ENCODE peak calls at places on chromosomes 12 and 14, in six cellular contexts. Z, U, A, Y, M and S are unnamed samples. For H3K9me3, the result is how much of the 10 kb centered on the place peaks cover.

GRCh38 chr14:77707355-77707723 is 484 bp downstream of the ALKBH1 start:
- DNase-seq in Z (no peak), U (peak), A (peak), Y (peak), M (no peak), S (no peak)

GRCh38 chr12:131825146-131825892 is 2.9 kb upstream of the MMP17 start:
- DNase-seq in Z (no peak), U (peak), A (no peak), Y (no peak), M (no peak), S (no peak)

GRCh38 chr14:103847439-103847953 is at the start of gene PPP1R13B:
- DNase-seq in Z (peak), U (peak), A (peak), Y (peak), M (peak), S (peak)

GRCh38 chr12:188910-189621 is 24.9 kb downstream of the SLC6A12 start:
- DNase-seq in Z (peak), U (peak), A (no peak), Y (peak), M (no peak), S (peak)

GRCh38 chr14:61140872-61141271 is 140.3 kb downstream of the TMEM30B start:
- DNase-seq in Z (no peak), U (peak), A (no peak), Y (no peak), M (peak), S (no peak)

GRCh38 chr14:64541261-64541970 is 875 bp downstream of the HSPA2 start:
- DNase-seq in Z (peak), U (peak), A (no peak), Y (no peak), M (no peak), S (no peak)

GRCh38 chr12:77064891-77065360 is 443 bp downstream of the E2F7 start:
- DNase-seq in Z (no peak), U (no peak), A (no peak), Y (peak), M (no peak), S (no peak)

GRCh38 chr12:123671876-123672275 is 963 bp downstream of the TCTN2 start:
- DNase-seq in Z (no peak), U (peak), A (no peak), Y (peak), M (no peak), S (no peak)

GRCh38 chr14:89214221-89214965 is 202.6 kb downstream of the FOXN3 start:
- DNase-seq in Z (no peak), U (peak), A (peak), Y (peak), M (no peak), S (peak)

GRCh38 chr12:112005419-112006395 is 7.3 kb downstream of the TMEM116 start:
- DNase-seq in Z (no peak), U (peak), A (peak), Y (peak), M (peak), S (no peak)

GRCh38 chr12:116160883-116161458 is 116.5 kb downstream of the MED13L start:
- DNase-seq in Z (no peak), U (no peak), A (no peak), Y (no peak), M (no peak), S (no peak)

GRCh38 chr14:61461808-61462275 is 140.5 kb downstream of the PRKCH start:
- DNase-seq in Z (no peak), U (peak), A (peak), Y (peak), M (peak), S (no peak)

GRCh38 chr14:23881292-23881691 is 72.3 kb upstream of the DHRS4 start:
- DNase-seq in Z (no peak), U (peak), A (no peak), Y (no peak), M (no peak), S (no peak)

GRCh38 chr12:48198985-48199384 is 4.1 kb downstream of the OR10AD1 start:
- DNase-seq in Z (no peak), U (no peak), A (no peak), Y (no peak), M (no peak), S (no peak)

GRCh38 chr12:98852181-98852580 is 207.1 kb downstream of the APAF1 start:
- DNase-seq in Z (no peak), U (no peak), A (no peak), Y (no peak), M (no peak), S (no peak)

GRCh38 chr14:103021817-103022668 is 35.3 kb downstream of the CDC42BPB start:
- DNase-seq in Z (no peak), U (no peak), A (no peak), Y (no peak), M (no peak), S (no peak)

GRCh38 chr14:44180975-44181374 is 326.1 kb downstream of the FSCB start:
- DNase-seq in Z (no peak), U (no peak), A (no peak), Y (no peak), M (no peak), S (no peak)

GRCh38 chr12:110577717-110578521 is 5.2 kb downstream of the PPTC7 start:
- DNase-seq in Z (no peak), U (peak), A (peak), Y (no peak), M (peak), S (no peak)

GRCh38 chr12:101039848-101040531 is 170.0 kb downstream of the SLC5A8 start:
- DNase-seq in Z (no peak), U (no peak), A (no peak), Y (no peak), M (no peak), S (no peak)

GRCh38 chr12:75965661-75966060 is 65.9 kb downstream of the PHLDA1 start:
- DNase-seq in Z (no peak), U (no peak), A (no peak), Y (no peak), M (no peak), S (no peak)

GRCh38 chr14:100286484-100287191 is 19.6 kb downstream of the SLC25A29 start:
- DNase-seq in Z (no peak), U (no peak), A (no peak), Y (no peak), M (no peak), S (no peak)

GRCh38 chr14:106556665-106557289 is 1030.4 kb downstream of the TMEM121 start:
- DNase-seq in Z (no peak), U (no peak), A (peak), Y (no peak), M (no peak), S (peak)

GRCh38 chr12:4272976-4273650 is 449 bp upstream of the CCND2 start:
- DNase-seq in Z (no peak), U (no peak), A (no peak), Y (peak), M (no peak), S (no peak)

GRCh38 chr14:99093532-99094517 is 178.2 kb downstream of the BCL11B start:
- DNase-seq in Z (no peak), U (no peak), A (no peak), Y (peak), M (no peak), S (no peak)

GRCh38 chr12:124651508-124652273 is 84.3 kb upstream of the NCOR2 start:
- DNase-seq in Z (no peak), U (no peak), A (no peak), Y (no peak), M (no peak), S (no peak)

GRCh38 chr12:24695657-24696329 is 253.1 kb downstream of the BCAT1 start:
- DNase-seq in Z (no peak), U (peak), A (no peak), Y (no peak), M (no peak), S (no peak)

GRCh38 chr12:122523846-122524718 is 2.7 kb downstream of the RSRC2 start:
- DNase-seq in Z (no peak), U (no peak), A (no peak), Y (no peak), M (no peak), S (no peak)
- H3K4me3 ChIP-seq in Z (peak), U (peak), A (peak), Y (peak), M (peak), S (peak)

DNA sequence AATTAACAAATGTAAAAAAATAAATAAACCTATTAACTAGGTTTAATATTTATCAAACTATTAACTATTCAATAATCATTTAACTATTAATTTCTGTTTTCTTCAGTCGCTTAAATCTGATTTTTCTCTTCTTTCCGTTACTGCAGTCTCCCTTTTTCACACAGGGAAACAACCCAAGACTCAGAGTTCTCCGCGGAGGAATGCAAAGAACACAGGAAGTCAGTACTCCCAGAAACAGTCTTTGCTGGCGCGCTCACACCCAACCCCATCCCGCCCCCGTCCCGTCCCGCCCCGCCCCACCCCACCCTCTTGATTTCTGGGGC is 355 bp upstream of the METTL17 start:
- DNase-seq in Z (no peak), U (no peak), A (no peak), Y (no peak), M (no peak), S (no peak)
- H3K27ac ChIP-seq in Z (peak), U (peak), A (peak), Y (no peak), M (peak), S (peak)

GRCh38 chr12:56299308-56299852 is 750 bp downstream of the CS start:
- DNase-seq in Z (no peak), U (peak), A (peak), Y (no peak), M (no peak), S (no peak)
- H3K9me3 ChIP-seq in Z (under half), U (under half), A (under half), Y (under half), M (under half), S (under half)

DNA sequence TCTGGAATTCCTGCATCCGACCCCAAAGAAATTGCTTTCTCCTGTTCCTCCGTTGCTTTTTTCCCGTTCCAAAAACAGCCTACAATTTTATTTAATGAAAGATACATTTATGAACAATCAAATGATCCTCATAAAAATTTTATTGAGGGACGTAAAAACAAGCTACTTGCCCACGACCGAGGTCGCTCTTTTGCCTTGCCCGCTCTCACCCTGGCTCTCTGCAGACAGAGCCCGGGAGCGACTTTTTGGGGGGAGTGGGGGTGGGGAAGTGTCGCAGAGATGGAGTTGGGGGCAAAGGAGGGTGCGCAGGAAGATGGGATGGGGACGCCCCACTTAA is 1.1 kb upstream of the HOXC9 start:
- DNase-seq in Z (no peak), U (no peak), A (no peak), Y (no peak), M (no peak), S (no peak)
- H3K4me3 ChIP-seq in Z (no peak), U (no peak), A (no peak), Y (no peak), M (peak), S (no peak)